ENCODE peak calls at places on chromosomes 16 and 17, in five cellular contexts. C, Y, W, O and F are unnamed samples.

GRCh38 chr16:78973041-78973440 is 627.5 kb downstream of the MAF start:
- DNase-seq in C (no peak), Y (no peak), W (no peak), O (no peak), F (no peak)

GRCh38 chr17:9056566-9056965 is 35.3 kb downstream of the NTN1 start:
- DNase-seq in C (no peak), Y (no peak), W (no peak), O (no peak), F (peak; percentile 29)

GRCh38 chr17:31248986-31249385 is 48.1 kb downstream of the OMG start:
- DNase-seq in C (no peak), Y (no peak), W (no peak), O (no peak), F (no peak)

GRCh38 chr16:21167360-21167759 is 8.9 kb downstream of the LDAF1 start:
- DNase-seq in C (no peak), Y (no peak), W (no peak), O (no peak), F (no peak)

GRCh38 chr16:27439273-27440018 is 37.5 kb downstream of the IL21R start:
- DNase-seq in C (peak; percentile 4), Y (peak; percentile 13), W (no peak), O (no peak), F (peak; percentile 24)

GRCh38 chr17:14489986-14490385 is 189.1 kb downstream of the HS3ST3B1 start:
- DNase-seq in C (no peak), Y (no peak), W (no peak), O (no peak), F (no peak)

GRCh38 chr16:75272097-75272548 is 20.7 kb upstream of the BCAR1 start:
- DNase-seq in C (no peak), Y (no peak), W (no peak), O (no peak), F (no peak)

GRCh38 chr17:50170662-50171370 is 5.0 kb downstream of the SGCA start:
- DNase-seq in C (no peak), Y (no peak), W (no peak), O (peak; percentile 23), F (peak; percentile 27)

GRCh38 chr17:42428141-42428944 is 5.3 kb upstream of the CAVIN1 start:
- DNase-seq in C (no peak), Y (peak; percentile 55), W (peak; percentile 83), O (no peak), F (peak; percentile 34)

GRCh38 chr16:27543801-27544200 is 5.9 kb downstream of the GTF3C1 start:
- DNase-seq in C (no peak), Y (no peak), W (no peak), O (no peak), F (no peak)

GRCh38 chr16:82002831-82003230 is 8.4 kb downstream of the SDR42E1 start:
- DNase-seq in C (no peak), Y (no peak), W (no peak), O (no peak), F (no peak)

GRCh38 chr17:28545141-28545503 is 7.3 kb downstream of the UNC119 start:
- DNase-seq in C (no peak), Y (no peak), W (no peak), O (peak; percentile 4), F (no peak)

GRCh38 chr16:1276580-1276878 is 20.7 kb downstream of the TPSD1 start:
- DNase-seq in C (no peak), Y (no peak), W (no peak), O (no peak), F (no peak)

GRCh38 chr17:77594416-77595209 is 363.9 kb upstream of the TNRC6C start:
- DNase-seq in C (no peak), Y (no peak), W (no peak), O (no peak), F (no peak)

GRCh38 chr17:60959696-60960095 is 282.0 kb downstream of the BCAS3 start:
- DNase-seq in C (no peak), Y (no peak), W (no peak), O (no peak), F (no peak)

GRCh38 chr17:35313875-35314409 is 59.5 kb downstream of the SLFN11 start:
- DNase-seq in C (peak; percentile 26), Y (no peak), W (no peak), O (peak; percentile 57), F (peak; percentile 88)

GRCh38 chr16:67514382-67514828 is 14.2 kb upstream of the RIPOR1 start:
- DNase-seq in C (peak; percentile 72), Y (peak; percentile 82), W (peak; percentile 83), O (peak; percentile 66), F (peak; percentile 84)

GRCh38 chr17:59154335-59154720 is 658 bp downstream of the SKA2 start:
- DNase-seq in C (peak; percentile 33), Y (peak; percentile 51), W (peak; percentile 75), O (peak; percentile 66), F (peak; percentile 61)

GRCh38 chr17:43927101-43927935 is 15.0 kb downstream of the PPY start:
- DNase-seq in C (no peak), Y (no peak), W (peak; percentile 69), O (peak; percentile 62), F (peak; percentile 30)

GRCh38 chr16:30786115-30786935 is 680 bp downstream of the ZNF629 start:
- DNase-seq in C (peak; percentile 39), Y (no peak), W (peak; percentile 71), O (no peak), F (peak; percentile 76)

GRCh38 chr17:48074322-48075054 is 26.3 kb downstream of the NFE2L1 start:
- DNase-seq in C (peak; percentile 73), Y (peak; percentile 66), W (peak; percentile 80), O (no peak), F (peak; percentile 73)

GRCh38 chr16:28931801-28932225 is at the start of gene CD19:
- DNase-seq in C (no peak), Y (no peak), W (no peak), O (peak; percentile 67), F (no peak)

GRCh38 chr17:42920106-42920900 is 19.7 kb downstream of the G6PC1 start:
- DNase-seq in C (no peak), Y (no peak), W (peak; percentile 8), O (no peak), F (no peak)

GRCh38 chr17:29059281-29059680 is 16.3 kb downstream of the PIPOX start:
- DNase-seq in C (no peak), Y (no peak), W (no peak), O (no peak), F (no peak)

GRCh38 chr16:81539009-81539820 is 94.6 kb downstream of the CMIP start:
- DNase-seq in C (no peak), Y (no peak), W (no peak), O (no peak), F (no peak)

GRCh38 chr17:53516643-53517042 is 306.1 kb upstream of the KIF2B start:
- DNase-seq in C (no peak), Y (no peak), W (peak; percentile 46), O (no peak), F (no peak)

GRCh38 chr16:52912565-52913173 is 140.0 kb downstream of the CHD9NB start:
- DNase-seq in C (peak; percentile 24), Y (no peak), W (peak; percentile 80), O (peak; percentile 51), F (peak; percentile 55)

GRCh38 chr17:35543856-35544255 is 6.4 kb upstream of the SLFN12L start:
- DNase-seq in C (no peak), Y (no peak), W (no peak), O (no peak), F (no peak)

GRCh38 chr16:81521141-81521626 is 76.6 kb downstream of the CMIP start:
- DNase-seq in C (no peak), Y (no peak), W (no peak), O (peak; percentile 83), F (no peak)

GRCh38 chr17:80725532-80725931 is 180.9 kb downstream of the RPTOR start:
- DNase-seq in C (no peak), Y (no peak), W (no peak), O (no peak), F (no peak)

GRCh38 chr17:80719449-80719848 is 174.8 kb downstream of the RPTOR start:
- DNase-seq in C (no peak), Y (no peak), W (no peak), O (no peak), F (no peak)

GRCh38 chr17:80724723-80725388 is 180.2 kb downstream of the RPTOR start:
- DNase-seq in C (no peak), Y (no peak), W (no peak), O (no peak), F (no peak)

GRCh38 chr17:80720624-80721577 is 176.3 kb downstream of the RPTOR start:
- DNase-seq in C (no peak), Y (no peak), W (no peak), O (peak; percentile 69), F (no peak)

GRCh38 chr17:80722656-80723055 is 178.0 kb downstream of the RPTOR start:
- DNase-seq in C (no peak), Y (no peak), W (no peak), O (no peak), F (no peak)
- H3K4me1 ChIP-seq in C (no peaks in the 10 kb centered on the region), Y (no peaks in the 10 kb centered on the region), W (peaks cover 12% of the 10 kb centered on the region), O (peaks cover 7% of the 10 kb centered on the region), F (no peaks in the 10 kb centered on the region)

DNA sequence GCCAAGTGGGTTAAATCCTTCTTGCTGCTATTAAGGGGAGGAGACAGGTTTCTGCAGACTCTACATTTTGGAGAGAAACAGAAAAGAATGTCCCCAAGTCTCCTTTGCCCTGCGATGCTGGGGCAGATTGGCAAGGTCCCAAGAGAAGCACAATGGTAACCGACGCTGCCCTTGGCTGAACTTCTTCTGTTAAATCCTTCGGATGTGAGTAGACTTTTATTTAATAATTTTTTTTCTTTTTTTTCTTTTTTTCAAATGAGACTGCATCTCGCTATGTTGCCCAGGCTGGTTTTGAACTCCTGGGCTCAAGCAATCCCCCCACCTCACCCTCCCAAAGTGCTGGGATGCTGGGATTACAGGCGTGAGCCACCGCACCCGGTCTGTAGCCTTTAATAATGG is 13.9 kb downstream of the ATP5PD start:
- DNase-seq in C (peak; percentile 28), Y (no peak), W (no peak), O (no peak), F (peak; percentile 48)
- H3K4me1 ChIP-seq in C (no peaks in the 10 kb centered on the region), Y (peaks cover 16% of the 10 kb centered on the region), W (no peaks in the 10 kb centered on the region), O (peaks cover 31% of the 10 kb centered on the region), F (peaks cover 3% of the 10 kb centered on the region)

GRCh38 chr16:66507731-66508239 is 42.1 kb downstream of the TK2 start:
- DNase-seq in C (peak; percentile 1), Y (no peak), W (no peak), O (no peak), F (no peak)
- H3K4me1 ChIP-seq in C (no peaks in the 10 kb centered on the region), Y (peaks cover 30% of the 10 kb centered on the region), W (peaks cover 24% of the 10 kb centered on the region), O (peaks cover 10% of the 10 kb centered on the region), F (peaks cover 9% of the 10 kb centered on the region)

DNA sequence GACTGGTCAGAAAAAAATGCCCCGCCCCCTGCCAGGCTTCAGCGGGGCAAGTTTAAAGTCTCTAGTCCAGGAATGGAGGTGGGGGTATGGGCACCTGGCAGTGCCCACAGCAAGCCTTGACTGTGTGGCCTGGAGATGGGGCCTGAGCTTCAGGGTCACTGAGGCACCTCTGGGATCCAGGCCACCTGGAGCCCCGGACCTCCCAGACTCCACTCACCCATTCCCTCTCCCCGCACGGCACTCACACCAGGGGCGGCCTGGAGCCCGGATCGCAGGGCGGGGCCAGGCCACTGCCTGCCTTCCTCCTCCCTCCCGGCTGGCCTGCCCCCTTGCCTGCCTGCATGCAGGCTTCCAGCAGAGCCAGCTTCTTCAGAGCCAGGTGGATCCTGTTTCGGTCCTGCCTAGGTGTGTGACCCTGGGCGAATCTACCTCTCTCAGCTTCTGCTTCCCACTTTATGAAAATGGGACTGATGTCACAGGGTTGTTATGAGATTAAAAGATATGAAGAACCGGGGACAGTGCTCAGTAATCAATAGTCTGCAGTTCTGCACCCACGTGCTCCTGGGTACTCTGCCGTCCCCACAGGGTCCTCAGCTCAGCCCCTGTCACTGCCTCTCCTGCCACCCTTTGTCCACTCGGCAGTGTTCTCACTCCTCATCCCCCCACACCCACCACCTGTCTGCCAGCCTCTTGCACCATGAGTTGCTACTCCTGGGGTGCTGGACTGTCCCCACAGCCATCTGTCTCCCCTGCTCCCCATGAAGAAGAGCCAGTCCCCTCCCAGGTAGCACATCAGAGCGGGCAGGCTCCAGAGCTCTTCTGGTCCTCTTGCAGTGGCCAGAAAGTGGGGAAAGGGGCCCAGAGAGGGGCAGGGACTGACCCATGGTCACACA is 1.2 kb upstream of the TCAP start:
- DNase-seq in C (no peak), Y (no peak), W (peak; percentile 56), O (peak; percentile 77), F (peak; percentile 79)
- H3K4me1 ChIP-seq in C (no peaks in the 10 kb centered on the region), Y (peaks cover 9% of the 10 kb centered on the region), W (peaks cover 32% of the 10 kb centered on the region), O (peaks cover 37% of the 10 kb centered on the region), F (peaks cover 4% of the 10 kb centered on the region)